ENCODE peak calls at places on chromosomes 2 and 18, in eight cellular contexts. K is neural progenitor cell, N is heart right ventricle, E is cardiac muscle cell, L is H1, B is GM23338, Y is heart left ventricle, W is neuronal stem cell. J is an unnamed sample.

GRCh38 chr2:2512931-2513330 is 181.9 kb upstream of the MYT1L start:
- DNase-seq in L (no peak), E (no peak), K (no peak), B (no peak), W (no peak), N (no peak), Y (no peak), J (no peak)

GRCh38 chr2:64750001-64750816 is 96.5 kb upstream of the SERTAD2 start:
- DNase-seq in W (no peak), E (peak), L (peak), N (peak), K (peak), B (peak), Y (peak), J (peak)

GRCh38 chr18:28080876-28081300 is 96.0 kb downstream of the CDH2 start:
- DNase-seq in W (no peak), Y (no peak), L (no peak), E (no peak), N (no peak), K (no peak), B (no peak), J (no peak)

GRCh38 chr18:48750485-48751175 is 200.1 kb downstream of the SMAD7 start:
- DNase-seq in N (no peak), L (no peak), W (no peak), B (no peak), E (no peak), K (no peak), Y (peak), J (no peak)

GRCh38 chr2:217981084-217981730 is 21.6 kb downstream of the TNS1 start:
- DNase-seq in K (no peak), W (no peak), N (no peak), Y (no peak), B (no peak), E (no peak), L (no peak), J (no peak)

GRCh38 chr18:50401888-50402287 is 27.0 kb downstream of the SKA1 start:
- DNase-seq in N (peak), B (peak), E (peak), Y (peak), K (peak), W (no peak), L (peak), J (no peak)

GRCh38 chr18:23227729-23228075 is 92.4 kb downstream of the CABLES1 start:
- DNase-seq in Y (no peak), E (no peak), K (no peak), L (no peak), N (no peak), B (no peak), W (no peak), J (no peak)

GRCh38 chr2:50556934-50557575 is 474.9 kb downstream of the NRXN1 start:
- DNase-seq in E (no peak), W (no peak), Y (no peak), B (no peak), L (no peak), K (no peak), N (no peak), J (no peak)

GRCh38 chr2:62824378-62824777 is 118.9 kb downstream of the EHBP1 start:
- DNase-seq in W (no peak), Y (no peak), E (no peak), K (no peak), B (no peak), N (no peak), L (no peak), J (no peak)

DNA sequence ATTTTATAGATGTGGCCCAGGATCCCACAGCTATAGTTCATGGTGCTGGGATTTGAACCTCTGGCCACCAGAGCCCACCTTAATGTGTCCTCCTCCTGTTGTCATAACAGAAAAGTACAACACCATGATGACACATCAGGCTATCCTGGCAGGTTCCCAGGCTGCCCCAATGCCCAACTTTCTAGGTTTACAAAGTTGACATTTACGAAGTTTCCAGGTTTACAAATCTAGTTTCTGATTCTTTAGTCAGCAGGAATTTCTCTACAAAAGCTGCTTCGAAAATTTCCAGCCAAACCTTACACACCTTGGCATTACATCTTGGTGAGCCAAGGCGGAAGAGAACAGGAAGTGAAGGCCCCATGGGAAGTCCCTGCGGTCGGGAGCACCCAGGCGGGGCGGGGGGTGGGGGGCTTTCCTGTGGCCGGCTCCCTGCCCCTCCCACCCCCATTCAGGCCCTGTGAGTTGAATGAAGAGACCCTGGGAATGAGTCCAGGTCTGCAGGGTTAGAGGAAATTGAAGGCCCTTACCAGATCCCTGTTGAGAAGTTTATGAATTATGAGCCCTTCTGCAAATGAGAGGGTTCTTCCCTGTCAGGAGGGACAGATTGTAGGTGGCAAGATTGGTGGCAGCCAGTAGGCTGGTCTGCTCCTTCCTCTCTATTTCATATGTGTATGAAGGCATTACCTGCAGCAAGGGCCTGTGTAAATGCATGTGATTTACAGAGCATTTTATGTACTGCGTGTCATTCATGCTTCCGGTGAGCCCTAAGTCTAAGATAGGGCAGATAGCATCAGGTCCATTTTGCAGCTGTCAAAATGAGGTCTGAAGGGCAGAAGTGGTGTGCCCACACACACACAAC is 11.1 kb upstream of the IL1RN start:
- DNase-seq in N (no peak), Y (no peak), K (no peak), L (peak), W (no peak), B (no peak), E (no peak), J (no peak)
- H3K27ac ChIP-seq in N (no peak), Y (no peak), K (no peak), L (no peak), W (no peak), B (no peak), E (no peak), J (no peak)

GRCh38 chr2:117323341-117323740 is 491.1 kb upstream of the DDX18 start:
- DNase-seq in E (peak), N (no peak), Y (no peak), B (no peak), K (no peak), L (no peak), W (no peak), J (no peak)
- H3K4me3 ChIP-seq in E (no peak), N (no peak), Y (no peak), B (no peak), K (no peak), L (no peak), W (no peak), J (no peak)

GRCh38 chr2:141392517-141393213 is 738.2 kb downstream of the LRP1B start:
- DNase-seq in K (no peak), N (no peak), B (no peak), W (no peak), L (no peak), E (no peak), Y (no peak), J (no peak)
- H3K27ac ChIP-seq in K (no peak), N (no peak), B (no peak), W (no peak), L (no peak), E (no peak), Y (no peak), J (no peak)

GRCh38 chr2:201135396-201135795 is 19.4 kb downstream of the CFLAR start:
- DNase-seq in W (no peak), K (no peak), L (no peak), B (no peak), N (no peak), Y (no peak), E (no peak), J (no peak)
- H3K4me3 ChIP-seq in W (no peak), K (no peak), L (no peak), B (no peak), N (no peak), Y (no peak), E (no peak), J (no peak)

GRCh38 chr2:173106959-173107628 is 31.4 kb downstream of the MAP3K20 start:
- DNase-seq in Y (no peak), K (no peak), W (no peak), B (no peak), E (no peak), N (no peak), L (no peak), J (no peak)
- H3K27ac ChIP-seq in Y (peak), K (no peak), W (no peak), B (no peak), E (peak), N (peak), L (no peak), J (no peak)

DNA sequence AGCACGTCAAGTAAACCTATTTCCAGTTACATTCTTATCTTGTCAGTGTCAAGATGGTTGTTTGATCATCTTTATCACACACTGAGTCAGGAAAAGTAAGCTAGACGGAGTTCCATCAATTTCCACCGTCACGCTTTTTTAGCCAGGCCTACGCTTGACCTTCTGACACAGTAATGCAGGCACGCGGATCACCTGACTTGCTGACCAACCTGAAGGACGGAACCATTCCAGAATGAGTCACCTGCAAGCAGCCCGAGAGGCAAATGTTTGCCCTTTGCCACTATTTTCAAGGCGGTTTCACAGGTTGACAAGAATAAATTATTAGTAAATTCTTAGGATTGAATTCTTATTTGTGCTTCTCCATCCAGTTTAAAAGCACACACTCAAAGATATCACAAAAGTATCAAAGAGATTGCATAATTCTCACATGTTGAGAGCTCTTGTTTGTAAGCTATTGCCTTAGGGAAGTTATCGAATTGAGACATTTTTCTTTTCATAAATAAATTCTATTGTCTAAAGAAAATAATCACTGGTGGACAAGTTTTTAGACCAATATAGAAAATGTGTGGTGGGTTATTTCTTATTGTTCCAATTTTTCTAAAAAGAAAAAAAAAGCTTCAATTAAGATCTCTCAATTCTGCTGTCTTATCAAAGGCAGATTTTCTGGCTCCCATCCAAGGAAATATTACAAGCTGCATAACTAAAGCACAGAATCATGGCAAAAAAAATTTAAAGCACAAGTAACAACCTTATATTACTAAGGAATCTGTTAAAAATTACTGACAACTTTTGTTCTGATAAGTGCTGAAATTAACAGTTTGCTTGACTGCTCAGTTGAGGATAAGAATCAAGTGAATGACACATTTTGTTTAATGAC is 31.9 kb downstream of the UXS1 start:
- DNase-seq in B (no peak), W (no peak), K (no peak), N (no peak), E (peak), L (no peak), Y (no peak), J (no peak)
- H3K4me3 ChIP-seq in B (no peak), W (no peak), K (no peak), N (no peak), E (no peak), L (no peak), Y (no peak), J (no peak)

GRCh38 chr2:172861163-172861562 is 125.5 kb downstream of the RAPGEF4 start:
- DNase-seq in N (no peak), W (no peak), E (no peak), Y (no peak), K (no peak), L (no peak), B (no peak), J (no peak)
- H3K27ac ChIP-seq in N (peak), W (no peak), E (no peak), Y (peak), K (no peak), L (no peak), B (no peak), J (no peak)

GRCh38 chr2:100417745-100418090 is 250 bp upstream of the CHST10 start:
- DNase-seq in B (no peak), E (no peak), W (no peak), N (no peak), Y (no peak), L (no peak), K (no peak), J (no peak)
- H3K4me3 ChIP-seq in B (peak), E (peak), W (peak), N (peak), Y (peak), L (peak), K (peak), J (peak)

DNA sequence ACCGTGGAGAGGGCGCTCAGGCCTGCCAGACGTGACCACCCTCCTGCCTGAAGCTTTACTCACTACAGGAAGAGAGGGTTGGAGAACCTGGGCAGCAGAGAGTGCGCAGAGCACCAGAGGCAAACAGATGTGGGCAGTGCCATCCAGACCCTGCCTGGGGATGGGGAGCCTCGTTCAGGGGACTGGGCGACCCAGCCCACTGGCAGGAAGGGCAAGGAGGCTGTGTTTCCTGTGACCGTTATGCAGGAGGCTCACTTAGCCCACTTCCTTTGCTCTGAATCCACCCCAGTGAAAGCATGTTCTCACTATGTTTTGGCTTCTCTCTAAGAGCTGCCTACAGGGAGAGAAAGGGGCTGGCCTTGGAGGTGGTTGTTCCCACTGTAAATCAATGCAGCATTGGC is 23.1 kb upstream of the ACKR3 start:
- DNase-seq in Y (no peak), L (no peak), E (no peak), B (no peak), N (no peak), W (no peak), K (no peak), J (no peak)
- H3K27ac ChIP-seq in Y (peak), L (no peak), E (no peak), B (no peak), N (no peak), W (no peak), K (no peak), J (no peak)

GRCh38 chr2:74201596-74201995 is 3.2 kb downstream of the MTHFD2 start:
- DNase-seq in K (no peak), W (no peak), Y (peak), L (no peak), B (no peak), N (no peak), E (no peak), J (no peak)
- H3K4me3 ChIP-seq in K (no peak), W (no peak), Y (no peak), L (no peak), B (peak), N (no peak), E (no peak), J (peak)

J was measured in thoracic aorta.